ENCODE peak calls at places on chromosomes 7 and 10, in four cellular contexts. X is mammary epithelial cell, O is MM.1S, P is IMR-90. L is an unnamed sample.

GRCh38 chr10:32148864-32149256 is 92.6 kb upstream of the KIF5B start:
- DNase-seq in X (no peak), O (no peak), P (no peak), L (no peak)

GRCh38 chr10:115898242-115898641 is 374.8 kb downstream of the GFRA1 start:
- DNase-seq in X (no peak), O (no peak), P (no peak), L (no peak)

GRCh38 chr7:105776068-105776790 is 100.2 kb downstream of the ATXN7L1 start:
- DNase-seq in X (peak), O (no peak), P (peak), L (peak)

GRCh38 chr7:39504963-39505362 is 61.2 kb upstream of the YAE1 start:
- DNase-seq in X (peak), O (no peak), P (peak), L (peak)

GRCh38 chr10:2475711-2476110 is 591.6 kb upstream of the PFKP start:
- DNase-seq in X (no peak), O (no peak), P (no peak), L (no peak)

GRCh38 chr10:13086051-13086450 is 13.9 kb upstream of the OPTN start:
- DNase-seq in X (no peak), O (no peak), P (peak), L (no peak)

GRCh38 chr10:52645435-52645776 is 127.2 kb downstream of the MBL2 start:
- DNase-seq in X (no peak), O (no peak), P (no peak), L (no peak)

GRCh38 chr7:121994625-121995410 is 121.9 kb downstream of the PTPRZ1 start:
- DNase-seq in X (peak), O (peak), P (peak), L (peak)

GRCh38 chr7:22627136-22627535 is 99.9 kb upstream of the IL6 start:
- DNase-seq in X (no peak), O (no peak), P (peak), L (no peak)

GRCh38 chr10:44234471-44234850 is 150.4 kb downstream of the CXCL12 start:
- DNase-seq in X (no peak), O (no peak), P (no peak), L (no peak)

GRCh38 chr7:94655884-94656657 is at the start of gene SGCE:
- DNase-seq in X (peak), O (peak), P (peak), L (peak)

GRCh38 chr7:135480966-135481599 is 28.8 kb downstream of the CNOT4 start:
- DNase-seq in X (no peak), O (no peak), P (no peak), L (no peak)

GRCh38 chr7:120832803-120833202 is 25.1 kb downstream of the TSPAN12 start:
- DNase-seq in X (no peak), O (no peak), P (no peak), L (no peak)

GRCh38 chr7:108014747-108015682 is 12.1 kb upstream of the LAMB1 start:
- DNase-seq in X (peak), O (no peak), P (peak), L (peak)

GRCh38 chr7:82507365-82507975 is 63.9 kb upstream of the CACNA2D1 start:
- DNase-seq in X (no peak), O (no peak), P (no peak), L (no peak)

GRCh38 chr7:41870017-41870416 is 167.1 kb upstream of the INHBA start:
- DNase-seq in X (no peak), O (no peak), P (no peak), L (no peak)

GRCh38 chr7:41869596-41869995 is 166.7 kb upstream of the INHBA start:
- DNase-seq in X (no peak), O (no peak), P (peak), L (no peak)

GRCh38 chr7:41870505-41871138 is 167.7 kb upstream of the INHBA start:
- DNase-seq in X (peak), O (no peak), P (peak), L (no peak)

GRCh38 chr7:41867639-41868038 is 164.7 kb upstream of the INHBA start:
- DNase-seq in X (no peak), O (no peak), P (peak), L (no peak)

GRCh38 chr7:41869091-41869490 is 166.2 kb upstream of the INHBA start:
- DNase-seq in X (peak), O (no peak), P (peak), L (peak)
- H3K27ac ChIP-seq in X (no peak), O (no peak), P (no peak), L (no peak)

GRCh38 chr10:46995234-46995633 is 84.0 kb downstream of the PTPN20 start:
- DNase-seq in X (no peak), O (no peak), P (no peak), L (no peak)
- TF ChIP-seq CTCF in X (no peak), O (no peak), P (no peak), L (no peak)

GRCh38 chr10:89302628-89303027 is 782 bp downstream of the IFIT2 start:
- DNase-seq in X (peak), O (no peak), P (no peak), L (peak)
- H3K27ac ChIP-seq in X (peak), O (no peak), P (peak), L (no peak)

DNA sequence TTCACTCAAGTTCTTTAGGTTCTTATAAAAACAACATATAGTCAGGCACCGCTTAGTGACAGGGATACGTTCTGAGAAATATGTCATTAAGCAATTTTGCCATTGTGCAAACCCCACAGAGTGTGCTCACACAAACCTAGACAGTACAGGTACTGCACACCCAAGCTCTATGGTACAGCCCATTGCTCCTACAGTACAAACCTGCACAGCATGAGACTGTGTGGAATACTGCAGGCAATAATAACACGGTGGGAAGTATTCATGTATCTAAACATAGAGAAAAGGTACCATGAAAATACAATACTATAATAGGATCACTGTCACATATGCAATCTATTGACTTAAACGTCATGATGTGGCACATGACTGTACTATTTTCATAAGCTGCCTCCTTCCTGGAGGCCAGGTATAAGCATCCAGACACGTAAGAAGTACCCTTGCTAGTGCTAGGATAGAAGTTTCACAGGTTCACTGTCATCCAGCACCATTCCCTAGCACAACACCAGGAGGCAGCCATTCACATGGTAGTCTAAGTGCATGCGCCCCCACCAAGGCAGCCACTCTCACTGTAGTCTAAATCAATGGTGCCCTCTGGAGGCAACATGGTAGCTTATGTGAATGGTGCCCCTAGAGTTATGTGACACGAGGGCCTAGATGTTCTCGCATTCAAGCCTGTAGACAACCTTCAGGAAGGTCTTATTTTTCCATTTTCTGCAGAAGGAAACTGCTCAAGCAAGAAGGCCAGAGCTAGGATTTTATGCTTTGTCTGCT is 98.5 kb downstream of the ARHGAP22 start:
- DNase-seq in X (no peak), O (peak), P (peak), L (no peak)
- TF ChIP-seq CTCF in X (no peak), O (peak), P (peak), L (no peak)

GRCh38 chr10:22657566-22658190 is 56.7 kb downstream of the PIP4K2A start:
- DNase-seq in X (no peak), O (no peak), P (peak), L (no peak)

GRCh38 chr10:22658745-22659410 is 55.5 kb downstream of the PIP4K2A start:
- DNase-seq in X (no peak), O (no peak), P (peak), L (no peak)

GRCh38 chr10:22655312-22655973 is 58.9 kb downstream of the PIP4K2A start:
- DNase-seq in X (peak), O (no peak), P (peak), L (peak)

GRCh38 chr10:22657028-22657427 is 57.4 kb downstream of the PIP4K2A start:
- DNase-seq in X (no peak), O (no peak), P (no peak), L (no peak)

DNA sequence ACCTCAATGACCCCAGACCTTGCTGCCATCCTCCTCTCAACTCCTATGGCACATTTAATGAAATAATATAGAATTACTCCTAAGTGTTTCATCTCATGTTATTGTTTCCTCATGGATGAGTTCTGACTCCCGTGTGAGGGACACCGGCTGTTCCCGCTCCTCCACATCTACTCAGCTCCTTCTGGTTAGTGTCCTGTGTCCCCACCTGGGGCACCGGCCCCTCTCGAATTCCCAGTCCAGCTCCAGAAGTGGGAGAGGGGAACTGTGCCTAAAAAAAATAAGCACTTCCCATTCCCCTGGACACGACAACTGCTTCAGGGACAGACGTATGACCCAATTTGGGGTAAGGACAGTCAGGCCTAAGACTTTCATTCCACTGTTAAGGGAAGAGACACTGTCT is 58.3 kb downstream of the PIP4K2A start:
- DNase-seq in X (no peak), O (no peak), P (no peak), L (no peak)
- H3K27ac ChIP-seq in X (no peak), O (no peak), P (peak), L (no peak)

DNA sequence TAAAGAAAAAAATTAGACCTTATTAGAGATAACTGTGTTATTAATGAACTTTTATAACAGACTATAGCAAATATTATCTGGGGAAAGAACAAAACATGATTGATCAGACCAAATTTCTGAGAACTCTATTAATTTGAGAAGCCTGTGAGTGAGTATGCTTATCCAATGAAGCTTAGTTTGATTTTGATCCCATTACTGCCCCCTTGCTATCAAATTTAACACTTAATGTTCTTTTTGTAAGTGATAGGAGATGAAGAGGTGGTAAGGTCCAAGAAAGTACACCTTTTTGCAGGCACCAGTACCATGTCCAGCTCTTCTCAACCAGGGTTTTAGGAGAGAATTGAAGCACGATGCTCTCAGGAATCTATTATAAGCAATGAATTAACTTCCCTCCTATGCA is 49.9 kb downstream of the ZNF365 start:
- DNase-seq in X (no peak), O (no peak), P (no peak), L (no peak)
- TF ChIP-seq CTCF in X (no peak), O (no peak), P (no peak), L (no peak)

GRCh38 chr7:128010392-128011078 is 20.7 kb downstream of the LRRC4 start:
- DNase-seq in X (no peak), O (no peak), P (no peak), L (no peak)
- H3K27ac ChIP-seq in X (no peak), O (no peak), P (no peak), L (no peak)

L was measured in RWPE1.